ENCODE peak calls at places on chromosomes 5 and 9, in six cellular contexts. H is amniotic stem cell; T is NT2/D1; Q is stimulated activated naive CD8-positive, alpha-beta T cell treated with anti-CD3 and anti-CD28 coated beads, Interleukin-15, amount 100 ng/mL, for 72 hours; R is HCT116; P is ELR. G is an unnamed sample.

GRCh38 chr9:72509053-72509452 is 12.4 kb upstream of the TMC1 start:
- DNase-seq in H (no peak), T (no peak), Q (no peak), R (no peak), P (peak), G (no peak)

GRCh38 chr9:128124873-128125574 is 2.5 kb downstream of the PTGES2 start:
- DNase-seq in H (no peak), T (peak), Q (peak), R (peak), P (peak), G (peak)

GRCh38 chr5:12876541-12877298 is 972.5 kb upstream of the CTNND2 start:
- DNase-seq in H (no peak), T (no peak), Q (no peak), R (no peak), P (no peak), G (no peak)

GRCh38 chr5:133243196-133243595 is 191.4 kb downstream of the HSPA4 start:
- DNase-seq in H (no peak), T (no peak), Q (no peak), R (no peak), P (no peak), G (no peak)

GRCh38 chr9:73370053-73370452 is 218.4 kb downstream of the ANXA1 start:
- DNase-seq in H (no peak), T (no peak), Q (no peak), R (no peak), P (peak), G (no peak)

GRCh38 chr5:142685418-142686209 is at the start of gene FGF1:
- DNase-seq in H (no peak), T (no peak), Q (no peak), R (no peak), P (no peak), G (no peak)

GRCh38 chr9:114424126-114424525 is 36.3 kb upstream of the AKNA start:
- DNase-seq in H (no peak), T (no peak), Q (no peak), R (no peak), P (no peak), G (no peak)

GRCh38 chr5:32951878-32952277 is 240.8 kb downstream of the NPR3 start:
- DNase-seq in H (no peak), T (no peak), Q (no peak), R (no peak), P (no peak), G (no peak)

GRCh38 chr5:77129386-77129785 is 42.3 kb upstream of the ZBED3 start:
- DNase-seq in H (peak), T (peak), Q (peak), R (peak), P (peak), G (peak)

GRCh38 chr5:175472378-175472777 is 6.0 kb upstream of the SFXN1 start:
- DNase-seq in H (no peak), T (no peak), Q (no peak), R (no peak), P (no peak), G (no peak)

GRCh38 chr9:96176901-96177718 is 124.9 kb downstream of the HSD17B3 start:
- DNase-seq in H (no peak), T (no peak), Q (no peak), R (no peak), P (no peak), G (no peak)

GRCh38 chr9:127865645-127866464 is 11.4 kb upstream of the ENG start:
- DNase-seq in H (no peak), T (no peak), Q (no peak), R (no peak), P (no peak), G (no peak)

GRCh38 chr5:157471709-157472108 is 11.7 kb downstream of the NIPAL4 start:
- DNase-seq in H (no peak), T (peak), Q (peak), R (peak), P (peak), G (peak)

GRCh38 chr9:137298401-137298982 is 3.6 kb downstream of the NRARP start:
- DNase-seq in H (no peak), T (no peak), Q (no peak), R (no peak), P (no peak), G (no peak)

GRCh38 chr9:132160802-132161742 is 786 bp upstream of the NTNG2 start:
- DNase-seq in H (peak), T (no peak), Q (peak), R (no peak), P (peak), G (no peak)

GRCh38 chr5:14268738-14269137 is 125.6 kb downstream of the TRIO start:
- DNase-seq in H (no peak), T (no peak), Q (no peak), R (no peak), P (no peak), G (peak)

GRCh38 chr5:16726538-16726946 is 109.7 kb upstream of the RETREG1 start:
- DNase-seq in H (no peak), T (no peak), Q (peak), R (no peak), P (peak), G (no peak)